ENCODE peak calls at places on chromosome 12, in nine cellular contexts. One of them, this sample, is unnamed. For H3K9me3, the result is how much of the 10 kb centered on the place peaks cover.

GRCh38 chr12:19654630-19655384 is 215.5 kb downstream of the AEBP2 start:
- DNase-seq in CD4-positive, CD25-positive, alpha-beta regulatory T cell: no peak
- DNase-seq in left ventricle myocardium inferior: no peak
- DNase-seq in aorta: no peak
- DNase-seq in lung: no peak
- DNase-seq in stomach: no peak
- DNase-seq in A549: no peak
- DNase-seq in transverse colon: no peak
- DNase-seq in ovary: no peak
- DNase-seq in this sample: no peak

GRCh38 chr12:62983594-62983993 is 48.6 kb upstream of the PPM1H start:
- DNase-seq in aorta: no peak
- DNase-seq in A549: peak
- DNase-seq in transverse colon: no peak
- DNase-seq in stomach: peak
- DNase-seq in left ventricle myocardium inferior: peak
- DNase-seq in ovary: no peak
- DNase-seq in CD4-positive, CD25-positive, alpha-beta regulatory T cell: no peak
- DNase-seq in lung: no peak
- DNase-seq in this sample: no peak

GRCh38 chr12:131713349-131713748 is 2.5 kb downstream of the SFSWAP start:
- DNase-seq in stomach: no peak
- DNase-seq in left ventricle myocardium inferior: no peak
- DNase-seq in aorta: no peak
- DNase-seq in CD4-positive, CD25-positive, alpha-beta regulatory T cell: no peak
- DNase-seq in transverse colon: no peak
- DNase-seq in lung: no peak
- DNase-seq in ovary: no peak
- DNase-seq in A549: no peak
- DNase-seq in this sample: no peak

GRCh38 chr12:19288603-19289244 is 150.6 kb upstream of the AEBP2 start:
- DNase-seq in CD4-positive, CD25-positive, alpha-beta regulatory T cell: peak
- DNase-seq in left ventricle myocardium inferior: no peak
- DNase-seq in aorta: no peak
- DNase-seq in ovary: no peak
- DNase-seq in transverse colon: no peak
- DNase-seq in lung: no peak
- DNase-seq in stomach: no peak
- DNase-seq in A549: peak
- DNase-seq in this sample: no peak

GRCh38 chr12:47277972-47278448 is 198.3 kb upstream of the AMIGO2 start:
- DNase-seq in aorta: no peak
- DNase-seq in lung: no peak
- DNase-seq in CD4-positive, CD25-positive, alpha-beta regulatory T cell: no peak
- DNase-seq in A549: peak
- DNase-seq in left ventricle myocardium inferior: no peak
- DNase-seq in ovary: no peak
- DNase-seq in stomach: no peak
- DNase-seq in transverse colon: no peak
- DNase-seq in this sample: no peak

GRCh38 chr12:120093592-120094355 is 22.8 kb downstream of the RAB35 start:
- DNase-seq in CD4-positive, CD25-positive, alpha-beta regulatory T cell: no peak
- DNase-seq in aorta: no peak
- DNase-seq in lung: no peak
- DNase-seq in left ventricle myocardium inferior: no peak
- DNase-seq in stomach: no peak
- DNase-seq in ovary: no peak
- DNase-seq in transverse colon: no peak
- DNase-seq in A549: no peak
- DNase-seq in this sample: no peak

GRCh38 chr12:45220366-45220931 is 4.6 kb downstream of the ANO6 start:
- DNase-seq in A549: no peak
- DNase-seq in aorta: no peak
- DNase-seq in transverse colon: no peak
- DNase-seq in stomach: no peak
- DNase-seq in ovary: no peak
- DNase-seq in lung: no peak
- DNase-seq in left ventricle myocardium inferior: no peak
- DNase-seq in CD4-positive, CD25-positive, alpha-beta regulatory T cell: no peak
- DNase-seq in this sample: no peak

GRCh38 chr12:91423336-91424050 is 240.9 kb upstream of the DCN start:
- DNase-seq in CD4-positive, CD25-positive, alpha-beta regulatory T cell: no peak
- DNase-seq in stomach: no peak
- DNase-seq in left ventricle myocardium inferior: no peak
- DNase-seq in aorta: no peak
- DNase-seq in transverse colon: no peak
- DNase-seq in ovary: no peak
- DNase-seq in A549: no peak
- DNase-seq in lung: no peak
- DNase-seq in this sample: no peak

GRCh38 chr12:3975652-3976051 is 102.5 kb upstream of the PARP11 start:
- DNase-seq in ovary: no peak
- DNase-seq in A549: no peak
- DNase-seq in aorta: no peak
- DNase-seq in transverse colon: no peak
- DNase-seq in left ventricle myocardium inferior: no peak
- DNase-seq in lung: no peak
- DNase-seq in stomach: no peak
- DNase-seq in CD4-positive, CD25-positive, alpha-beta regulatory T cell: no peak
- DNase-seq in this sample: no peak

GRCh38 chr12:18259906-18260682 is 1.2 kb upstream of the PIK3C2G start:
- DNase-seq in CD4-positive, CD25-positive, alpha-beta regulatory T cell: no peak
- DNase-seq in aorta: no peak
- DNase-seq in ovary: no peak
- DNase-seq in stomach: no peak
- DNase-seq in transverse colon: no peak
- DNase-seq in left ventricle myocardium inferior: no peak
- DNase-seq in lung: no peak
- DNase-seq in A549: no peak
- DNase-seq in this sample: no peak

GRCh38 chr12:18261273-18261672 is at the start of gene PIK3C2G:
- DNase-seq in ovary: no peak
- DNase-seq in lung: no peak
- DNase-seq in stomach: peak
- DNase-seq in A549: no peak
- DNase-seq in CD4-positive, CD25-positive, alpha-beta regulatory T cell: no peak
- DNase-seq in aorta: no peak
- DNase-seq in transverse colon: no peak
- DNase-seq in left ventricle myocardium inferior: no peak
- DNase-seq in this sample: no peak

GRCh38 chr12:18262514-18262913 is 1.2 kb downstream of the PIK3C2G start:
- DNase-seq in stomach: no peak
- DNase-seq in lung: no peak
- DNase-seq in aorta: no peak
- DNase-seq in CD4-positive, CD25-positive, alpha-beta regulatory T cell: no peak
- DNase-seq in A549: no peak
- DNase-seq in transverse colon: no peak
- DNase-seq in ovary: no peak
- DNase-seq in left ventricle myocardium inferior: no peak
- DNase-seq in this sample: no peak

GRCh38 chr12:18264581-18265075 is 3.3 kb downstream of the PIK3C2G start:
- DNase-seq in stomach: no peak
- DNase-seq in aorta: no peak
- DNase-seq in transverse colon: no peak
- DNase-seq in A549: no peak
- DNase-seq in lung: no peak
- DNase-seq in left ventricle myocardium inferior: no peak
- DNase-seq in ovary: no peak
- DNase-seq in CD4-positive, CD25-positive, alpha-beta regulatory T cell: no peak
- DNase-seq in this sample: no peak

GRCh38 chr12:18261906-18262305 is 588 bp downstream of the PIK3C2G start:
- DNase-seq in ovary: no peak
- DNase-seq in A549: no peak
- DNase-seq in aorta: no peak
- DNase-seq in CD4-positive, CD25-positive, alpha-beta regulatory T cell: no peak
- DNase-seq in lung: no peak
- DNase-seq in transverse colon: no peak
- DNase-seq in stomach: no peak
- DNase-seq in left ventricle myocardium inferior: no peak
- DNase-seq in this sample: no peak
- H3K4me3 ChIP-seq in ovary: no peak
- H3K4me3 ChIP-seq in A549: no peak
- H3K4me3 ChIP-seq in aorta: no peak
- H3K4me3 ChIP-seq in CD4-positive, CD25-positive, alpha-beta regulatory T cell: no peak
- H3K4me3 ChIP-seq in lung: no peak
- H3K4me3 ChIP-seq in transverse colon: no peak
- H3K4me3 ChIP-seq in stomach: peak
- H3K4me3 ChIP-seq in left ventricle myocardium inferior: no peak
- H3K4me3 ChIP-seq in this sample: no peak

GRCh38 chr12:112443916-112444315 is 25.2 kb downstream of the PTPN11 start:
- DNase-seq in A549: no peak
- DNase-seq in lung: no peak
- DNase-seq in ovary: no peak
- DNase-seq in stomach: no peak
- DNase-seq in transverse colon: no peak
- DNase-seq in left ventricle myocardium inferior: no peak
- DNase-seq in aorta: no peak
- DNase-seq in CD4-positive, CD25-positive, alpha-beta regulatory T cell: no peak
- DNase-seq in this sample: no peak

GRCh38 chr12:112450725-112451124 is 32.0 kb downstream of the PTPN11 start:
- DNase-seq in left ventricle myocardium inferior: no peak
- DNase-seq in transverse colon: no peak
- DNase-seq in ovary: no peak
- DNase-seq in lung: no peak
- DNase-seq in stomach: no peak
- DNase-seq in CD4-positive, CD25-positive, alpha-beta regulatory T cell: no peak
- DNase-seq in A549: no peak
- DNase-seq in aorta: no peak
- DNase-seq in this sample: no peak

GRCh38 chr12:112446008-112446725 is 27.4 kb downstream of the PTPN11 start:
- DNase-seq in ovary: no peak
- DNase-seq in CD4-positive, CD25-positive, alpha-beta regulatory T cell: no peak
- DNase-seq in transverse colon: no peak
- DNase-seq in left ventricle myocardium inferior: no peak
- DNase-seq in A549: no peak
- DNase-seq in lung: no peak
- DNase-seq in aorta: no peak
- DNase-seq in stomach: no peak
- DNase-seq in this sample: no peak

DNA sequence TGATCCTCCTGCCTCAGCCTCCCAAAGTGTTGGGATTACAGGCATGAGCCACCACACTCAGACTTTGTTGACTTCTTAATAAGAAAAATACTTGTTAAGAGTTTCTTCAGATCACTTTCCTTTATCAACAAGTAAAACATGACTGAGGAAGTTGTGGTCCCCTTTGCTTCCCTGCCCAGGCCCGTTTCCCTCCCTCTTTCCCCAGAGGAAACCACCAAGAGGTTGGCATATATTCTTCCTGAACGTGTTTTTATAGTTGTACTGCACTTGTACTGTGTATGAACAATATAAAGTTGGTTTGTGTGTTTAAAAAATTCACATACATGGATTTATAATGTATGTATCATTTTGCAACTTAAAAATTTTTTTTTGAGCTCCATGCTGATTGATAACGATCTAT is 28.4 kb downstream of the PTPN11 start:
- DNase-seq in CD4-positive, CD25-positive, alpha-beta regulatory T cell: no peak
- DNase-seq in left ventricle myocardium inferior: no peak
- DNase-seq in stomach: no peak
- DNase-seq in transverse colon: no peak
- DNase-seq in ovary: no peak
- DNase-seq in lung: no peak
- DNase-seq in A549: no peak
- DNase-seq in aorta: no peak
- DNase-seq in this sample: no peak
- H3K9me3 ChIP-seq in CD4-positive, CD25-positive, alpha-beta regulatory T cell: under half
- H3K9me3 ChIP-seq in left ventricle myocardium inferior: under half
- H3K9me3 ChIP-seq in stomach: under half
- H3K9me3 ChIP-seq in transverse colon: under half
- H3K9me3 ChIP-seq in ovary: under half
- H3K9me3 ChIP-seq in lung: under half
- H3K9me3 ChIP-seq in A549: under half
- H3K9me3 ChIP-seq in aorta: under half
- H3K9me3 ChIP-seq in this sample: under half

GRCh38 chr12:124774462-124775167 is 89.0 kb downstream of the SCARB1 start:
- DNase-seq in left ventricle myocardium inferior: no peak
- DNase-seq in stomach: no peak
- DNase-seq in ovary: peak
- DNase-seq in lung: no peak
- DNase-seq in transverse colon: peak
- DNase-seq in A549: no peak
- DNase-seq in aorta: no peak
- DNase-seq in CD4-positive, CD25-positive, alpha-beta regulatory T cell: peak
- DNase-seq in this sample: no peak
- H3K4me3 ChIP-seq in left ventricle myocardium inferior: peak
- H3K4me3 ChIP-seq in stomach: no peak
- H3K4me3 ChIP-seq in ovary: peak
- H3K4me3 ChIP-seq in lung: no peak
- H3K4me3 ChIP-seq in transverse colon: peak
- H3K4me3 ChIP-seq in A549: no peak
- H3K4me3 ChIP-seq in aorta: no peak
- H3K4me3 ChIP-seq in CD4-positive, CD25-positive, alpha-beta regulatory T cell: peak
- H3K4me3 ChIP-seq in this sample: peak

GRCh38 chr12:31984806-31985591 is 25.8 kb downstream of the RESF1 start:
- DNase-seq in ovary: no peak
- DNase-seq in aorta: no peak
- DNase-seq in transverse colon: no peak
- DNase-seq in stomach: no peak
- DNase-seq in A549: no peak
- DNase-seq in CD4-positive, CD25-positive, alpha-beta regulatory T cell: no peak
- DNase-seq in lung: no peak
- DNase-seq in left ventricle myocardium inferior: no peak
- DNase-seq in this sample: no peak
- H3K9me3 ChIP-seq in ovary: under half
- H3K9me3 ChIP-seq in aorta: under half
- H3K9me3 ChIP-seq in transverse colon: under half
- H3K9me3 ChIP-seq in stomach: under half
- H3K9me3 ChIP-seq in A549: under half
- H3K9me3 ChIP-seq in CD4-positive, CD25-positive, alpha-beta regulatory T cell: half or more
- H3K9me3 ChIP-seq in lung: under half
- H3K9me3 ChIP-seq in left ventricle myocardium inferior: under half
- H3K9me3 ChIP-seq in this sample: under half

DNA sequence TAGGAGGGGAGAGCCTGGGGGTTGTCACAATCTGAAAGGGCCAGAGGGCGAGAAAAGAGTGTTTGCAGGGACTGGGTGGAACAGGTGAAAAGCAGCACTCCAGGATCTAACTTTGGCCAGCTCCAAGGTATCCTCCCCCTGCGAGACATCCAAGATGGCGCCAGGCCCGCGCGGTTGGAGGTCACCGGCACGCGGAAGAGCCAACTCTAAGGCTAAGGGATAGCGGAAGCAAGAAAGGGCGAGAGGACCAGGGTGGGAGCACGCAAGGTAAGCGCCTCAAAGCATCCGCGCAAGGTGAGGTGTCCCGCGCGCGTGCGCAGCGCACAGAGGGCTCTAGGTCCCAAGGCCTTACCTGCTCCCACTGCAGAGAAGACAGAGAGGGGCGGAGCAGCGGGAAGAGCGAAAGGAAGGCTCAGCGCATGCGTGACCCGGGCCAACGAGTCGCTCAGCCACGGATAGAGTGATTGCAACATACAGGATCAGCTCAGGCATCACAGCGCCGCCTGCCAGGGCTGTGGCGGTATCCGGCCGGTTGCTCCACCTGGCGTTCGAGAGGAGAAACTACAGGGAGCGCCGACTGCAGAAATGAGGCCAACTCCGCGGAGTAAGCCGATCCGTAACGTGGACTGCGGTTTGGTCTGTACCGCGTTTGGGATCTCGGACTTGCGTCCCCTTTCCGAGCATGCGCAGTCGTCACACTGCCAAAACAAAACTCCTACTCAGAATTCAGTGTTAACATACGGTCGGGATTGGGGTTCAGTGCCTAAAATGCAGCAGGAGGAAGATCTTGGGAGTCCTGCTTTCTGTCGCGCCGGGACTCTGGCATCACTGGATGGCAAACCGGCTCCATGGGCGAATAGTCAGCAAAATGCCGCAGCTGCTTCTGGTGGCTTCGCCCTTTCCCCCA is at the start of gene ATP5MC2:
- DNase-seq in CD4-positive, CD25-positive, alpha-beta regulatory T cell: peak
- DNase-seq in transverse colon: peak
- DNase-seq in A549: peak
- DNase-seq in left ventricle myocardium inferior: peak
- DNase-seq in ovary: peak
- DNase-seq in stomach: peak
- DNase-seq in aorta: peak
- DNase-seq in lung: peak
- DNase-seq in this sample: peak
- H3K4me3 ChIP-seq in CD4-positive, CD25-positive, alpha-beta regulatory T cell: peak
- H3K4me3 ChIP-seq in transverse colon: peak
- H3K4me3 ChIP-seq in A549: peak
- H3K4me3 ChIP-seq in left ventricle myocardium inferior: peak
- H3K4me3 ChIP-seq in ovary: peak
- H3K4me3 ChIP-seq in stomach: peak
- H3K4me3 ChIP-seq in aorta: peak
- H3K4me3 ChIP-seq in lung: peak
- H3K4me3 ChIP-seq in this sample: peak